ENCODE peak calls at places on chromosome 6, in five cellular contexts. D, R, M, J and P are unnamed samples.
A peak's percentile ranks its signal among the peaks of the same experiment; 100 is the strongest.

GRCh38 chr6:90411292-90411781 is 114.7 kb upstream of the BACH2 start:
- DNase-seq in D (no peak), J (no peak), M (no peak), R (no peak), P (no peak)

GRCh38 chr6:75611011-75611701 is 9.5 kb downstream of the SENP6 start:
- DNase-seq in D (no peak), R (no peak), M (no peak), J (no peak), P (no peak)

GRCh38 chr6:75711173-75711572 is 37.9 kb upstream of the MYO6 start:
- DNase-seq in J (no peak), M (no peak), D (no peak), R (no peak), P (no peak)

GRCh38 chr6:129923520-129923919 is 62.4 kb upstream of the TMEM244 start:
- DNase-seq in R (peak; percentile 33), J (no peak), M (peak; percentile 56), D (peak; percentile 94), P (no peak)

GRCh38 chr6:47680724-47681123 is 17.7 kb upstream of the ADGRF4 start:
- DNase-seq in M (no peak), D (no peak), R (no peak), J (no peak), P (no peak)

GRCh38 chr6:129233458-129234134 is 350.7 kb downstream of the LAMA2 start:
- DNase-seq in J (no peak), M (no peak), D (peak; percentile 88), R (no peak), P (no peak)

GRCh38 chr6:136923116-136923953 is 1.2 kb downstream of the SLC35D3 start:
- DNase-seq in R (no peak), M (no peak), J (no peak), D (no peak), P (no peak)

GRCh38 chr6:51926125-51926524 is 161.3 kb downstream of the PKHD1 start:
- DNase-seq in R (no peak), D (no peak), J (no peak), M (no peak), P (no peak)

GRCh38 chr6:151959086-151959485 is 151.6 kb downstream of the ESR1 start:
- DNase-seq in J (no peak), R (no peak), D (no peak), M (no peak), P (no peak)

GRCh38 chr6:101706576-101706975 is 313.1 kb downstream of the GRIK2 start:
- DNase-seq in D (no peak), M (no peak), R (no peak), J (no peak), P (no peak)

GRCh38 chr6:131015630-131016263 is 47.3 kb downstream of the EPB41L2 start:
- DNase-seq in D (no peak), R (peak; percentile 55), M (peak; percentile 68), J (no peak), P (no peak)